ENCODE peak calls at places on chromosomes 3 and 15, in nine cellular contexts. One of them, this sample, is unnamed.

GRCh38 chr15:68431792-68432401 is at the start of gene ITGA11:
- DNase-seq in HFF-Myc: no peak
- DNase-seq in neural crest cell: peak; percentile 57
- DNase-seq in PC-3: peak; percentile 16
- DNase-seq in adrenal gland: peak; percentile 52
- DNase-seq in mammary epithelial cell: peak; percentile 54
- DNase-seq in osteoblast: peak; percentile 96
- DNase-seq in WTC11: peak; percentile 79
- DNase-seq in GM23338: peak; percentile 90
- DNase-seq in this sample: no peak

GRCh38 chr3:196659901-196660351 is 20.4 kb downstream of the NRROS start:
- DNase-seq in HFF-Myc: no peak
- DNase-seq in neural crest cell: no peak
- DNase-seq in PC-3: no peak
- DNase-seq in adrenal gland: no peak
- DNase-seq in mammary epithelial cell: no peak
- DNase-seq in osteoblast: peak; percentile 21
- DNase-seq in WTC11: no peak
- DNase-seq in GM23338: no peak
- DNase-seq in this sample: no peak

GRCh38 chr15:37125143-37125542 is 24.8 kb upstream of the MEIS2 start:
- DNase-seq in HFF-Myc: no peak
- DNase-seq in neural crest cell: no peak
- DNase-seq in PC-3: peak; percentile 29
- DNase-seq in adrenal gland: peak; percentile 13
- DNase-seq in mammary epithelial cell: no peak
- DNase-seq in osteoblast: no peak
- DNase-seq in WTC11: no peak
- DNase-seq in GM23338: no peak
- DNase-seq in this sample: no peak

GRCh38 chr3:58471025-58471887 is 20.6 kb upstream of the KCTD6 start:
- DNase-seq in HFF-Myc: peak; percentile 79
- DNase-seq in neural crest cell: no peak
- DNase-seq in PC-3: peak; percentile 97
- DNase-seq in adrenal gland: peak; percentile 39
- DNase-seq in mammary epithelial cell: peak; percentile 90
- DNase-seq in osteoblast: peak; percentile 91
- DNase-seq in WTC11: no peak
- DNase-seq in GM23338: no peak
- DNase-seq in this sample: no peak

GRCh38 chr15:70604671-70605070 is 158.7 kb downstream of the UACA start:
- DNase-seq in HFF-Myc: no peak
- DNase-seq in neural crest cell: no peak
- DNase-seq in PC-3: peak; percentile 53
- DNase-seq in adrenal gland: peak; percentile 16
- DNase-seq in mammary epithelial cell: peak; percentile 51
- DNase-seq in osteoblast: no peak
- DNase-seq in WTC11: no peak
- DNase-seq in GM23338: peak; percentile 40
- DNase-seq in this sample: no peak

GRCh38 chr15:37981781-37982180 is 47.3 kb downstream of the TMCO5A start:
- DNase-seq in HFF-Myc: peak; percentile 26
- DNase-seq in neural crest cell: no peak
- DNase-seq in PC-3: peak; percentile 57
- DNase-seq in adrenal gland: no peak
- DNase-seq in mammary epithelial cell: peak; percentile 31
- DNase-seq in osteoblast: peak; percentile 37
- DNase-seq in WTC11: no peak
- DNase-seq in GM23338: peak; percentile 33
- DNase-seq in this sample: no peak

GRCh38 chr3:12574656-12575055 is 17.8 kb downstream of the MKRN2 start:
- DNase-seq in HFF-Myc: no peak
- DNase-seq in neural crest cell: no peak
- DNase-seq in PC-3: no peak
- DNase-seq in adrenal gland: no peak
- DNase-seq in mammary epithelial cell: no peak
- DNase-seq in osteoblast: no peak
- DNase-seq in WTC11: no peak
- DNase-seq in GM23338: no peak
- DNase-seq in this sample: no peak

GRCh38 chr3:11591401-11592266 is 52.1 kb downstream of the VGLL4 start:
- DNase-seq in HFF-Myc: no peak
- DNase-seq in neural crest cell: peak; percentile 51
- DNase-seq in PC-3: peak; percentile 50
- DNase-seq in adrenal gland: peak; percentile 50
- DNase-seq in mammary epithelial cell: peak; percentile 93
- DNase-seq in osteoblast: no peak
- DNase-seq in WTC11: peak; percentile 44
- DNase-seq in GM23338: peak; percentile 69
- DNase-seq in this sample: no peak

GRCh38 chr3:124557433-124558232 is 172.6 kb upstream of the UMPS start:
- DNase-seq in HFF-Myc: no peak
- DNase-seq in neural crest cell: no peak
- DNase-seq in PC-3: peak; percentile 59
- DNase-seq in adrenal gland: peak; percentile 70
- DNase-seq in mammary epithelial cell: peak; percentile 47
- DNase-seq in osteoblast: no peak
- DNase-seq in WTC11: no peak
- DNase-seq in GM23338: no peak
- DNase-seq in this sample: no peak

GRCh38 chr3:159252772-159253384 is 451.0 kb downstream of the MFSD1 start:
- DNase-seq in HFF-Myc: peak; percentile 36
- DNase-seq in neural crest cell: peak; percentile 8
- DNase-seq in PC-3: peak; percentile 79
- DNase-seq in adrenal gland: no peak
- DNase-seq in mammary epithelial cell: peak; percentile 48
- DNase-seq in osteoblast: peak; percentile 68
- DNase-seq in WTC11: no peak
- DNase-seq in GM23338: peak; percentile 66
- DNase-seq in this sample: no peak

GRCh38 chr3:123758081-123758564 is 126.0 kb downstream of the MYLK start:
- DNase-seq in HFF-Myc: no peak
- DNase-seq in neural crest cell: no peak
- DNase-seq in PC-3: peak; percentile 86
- DNase-seq in adrenal gland: no peak
- DNase-seq in mammary epithelial cell: peak; percentile 68
- DNase-seq in osteoblast: peak; percentile 50
- DNase-seq in WTC11: no peak
- DNase-seq in GM23338: no peak
- DNase-seq in this sample: no peak

GRCh38 chr15:85905626-85906025 is 110.9 kb upstream of the KLHL25 start:
- DNase-seq in HFF-Myc: no peak
- DNase-seq in neural crest cell: no peak
- DNase-seq in PC-3: no peak
- DNase-seq in adrenal gland: no peak
- DNase-seq in mammary epithelial cell: no peak
- DNase-seq in osteoblast: no peak
- DNase-seq in WTC11: no peak
- DNase-seq in GM23338: no peak
- DNase-seq in this sample: no peak

DNA sequence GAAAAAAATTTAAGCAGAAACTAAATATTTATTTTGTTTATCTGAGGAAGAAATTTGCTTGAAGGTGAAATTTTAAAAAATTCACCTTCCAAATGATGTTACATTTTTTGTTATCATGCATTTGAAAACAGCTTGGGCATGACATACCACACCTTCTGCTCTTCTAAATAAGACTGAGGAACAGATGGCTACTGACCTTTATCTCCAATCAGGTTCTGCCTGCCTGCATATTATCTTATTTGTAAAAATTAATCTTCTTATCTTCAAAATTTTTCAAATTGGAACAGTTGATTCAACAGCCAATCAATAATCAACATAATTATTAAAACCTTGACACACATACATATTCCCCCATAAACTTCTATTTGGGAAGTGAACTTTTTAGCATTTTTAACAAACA is 641.8 kb upstream of the ZNF385D start:
- DNase-seq in HFF-Myc: no peak
- DNase-seq in neural crest cell: no peak
- DNase-seq in PC-3: no peak
- DNase-seq in adrenal gland: no peak
- DNase-seq in mammary epithelial cell: no peak
- DNase-seq in osteoblast: no peak
- DNase-seq in WTC11: no peak
- DNase-seq in GM23338: no peak
- DNase-seq in this sample: no peak
- TF ChIP-seq CTCF in HFF-Myc: no peak
- TF ChIP-seq CTCF in neural crest cell: no peak
- TF ChIP-seq CTCF in PC-3: no peak
- TF ChIP-seq CTCF in adrenal gland: no peak
- TF ChIP-seq CTCF in mammary epithelial cell: no peak
- TF ChIP-seq CTCF in osteoblast: no peak
- TF ChIP-seq CTCF in WTC11: no peak
- TF ChIP-seq CTCF in GM23338: no peak
- TF ChIP-seq CTCF in this sample: no peak

DNA sequence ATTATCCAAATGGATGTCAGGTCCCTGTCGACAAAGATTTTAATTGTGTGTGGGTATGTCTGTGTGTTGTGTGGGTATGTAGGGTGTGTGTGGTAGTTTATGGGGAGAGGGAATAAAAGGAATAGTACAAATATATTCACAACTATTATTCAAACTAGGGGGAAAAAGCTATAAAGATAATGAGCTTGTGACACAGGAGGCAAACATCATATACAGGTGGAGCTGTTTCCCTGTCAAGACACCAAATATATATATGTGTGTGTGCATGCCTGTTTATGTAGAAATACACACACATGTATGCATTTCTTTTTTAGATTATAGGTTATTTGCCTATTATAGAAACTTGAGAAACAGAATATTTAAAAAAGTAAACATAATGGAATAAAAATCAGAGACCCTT is 108.7 kb downstream of the CD47 start:
- DNase-seq in HFF-Myc: no peak
- DNase-seq in neural crest cell: no peak
- DNase-seq in PC-3: no peak
- DNase-seq in adrenal gland: no peak
- DNase-seq in mammary epithelial cell: no peak
- DNase-seq in osteoblast: no peak
- DNase-seq in WTC11: no peak
- DNase-seq in GM23338: no peak
- DNase-seq in this sample: no peak
- TF ChIP-seq CTCF in HFF-Myc: no peak
- TF ChIP-seq CTCF in neural crest cell: no peak
- TF ChIP-seq CTCF in PC-3: no peak
- TF ChIP-seq CTCF in adrenal gland: no peak
- TF ChIP-seq CTCF in mammary epithelial cell: no peak
- TF ChIP-seq CTCF in osteoblast: no peak
- TF ChIP-seq CTCF in WTC11: no peak
- TF ChIP-seq CTCF in GM23338: no peak
- TF ChIP-seq CTCF in this sample: no peak

GRCh38 chr3:194300936-194301335 is 50.2 kb downstream of the CPN2 start:
- DNase-seq in HFF-Myc: no peak
- DNase-seq in neural crest cell: no peak
- DNase-seq in PC-3: no peak
- DNase-seq in adrenal gland: no peak
- DNase-seq in mammary epithelial cell: no peak
- DNase-seq in osteoblast: no peak
- DNase-seq in WTC11: no peak
- DNase-seq in GM23338: no peak
- DNase-seq in this sample: no peak

GRCh38 chr3:194301730-194302129 is 49.4 kb downstream of the CPN2 start:
- DNase-seq in HFF-Myc: no peak
- DNase-seq in neural crest cell: no peak
- DNase-seq in PC-3: no peak
- DNase-seq in adrenal gland: no peak
- DNase-seq in mammary epithelial cell: no peak
- DNase-seq in osteoblast: no peak
- DNase-seq in WTC11: no peak
- DNase-seq in GM23338: no peak
- DNase-seq in this sample: no peak

GRCh38 chr3:194298331-194299227 is 52.5 kb downstream of the CPN2 start:
- DNase-seq in HFF-Myc: no peak
- DNase-seq in neural crest cell: no peak
- DNase-seq in PC-3: no peak
- DNase-seq in adrenal gland: no peak
- DNase-seq in mammary epithelial cell: no peak
- DNase-seq in osteoblast: no peak
- DNase-seq in WTC11: no peak
- DNase-seq in GM23338: no peak
- DNase-seq in this sample: no peak

GRCh38 chr3:194296832-194297666 is 54.1 kb downstream of the CPN2 start:
- DNase-seq in HFF-Myc: no peak
- DNase-seq in neural crest cell: peak; percentile 78
- DNase-seq in PC-3: no peak
- DNase-seq in adrenal gland: peak; percentile 90
- DNase-seq in mammary epithelial cell: no peak
- DNase-seq in osteoblast: peak; percentile 84
- DNase-seq in WTC11: peak; percentile 84
- DNase-seq in GM23338: peak; percentile 85
- DNase-seq in this sample: no peak

DNA sequence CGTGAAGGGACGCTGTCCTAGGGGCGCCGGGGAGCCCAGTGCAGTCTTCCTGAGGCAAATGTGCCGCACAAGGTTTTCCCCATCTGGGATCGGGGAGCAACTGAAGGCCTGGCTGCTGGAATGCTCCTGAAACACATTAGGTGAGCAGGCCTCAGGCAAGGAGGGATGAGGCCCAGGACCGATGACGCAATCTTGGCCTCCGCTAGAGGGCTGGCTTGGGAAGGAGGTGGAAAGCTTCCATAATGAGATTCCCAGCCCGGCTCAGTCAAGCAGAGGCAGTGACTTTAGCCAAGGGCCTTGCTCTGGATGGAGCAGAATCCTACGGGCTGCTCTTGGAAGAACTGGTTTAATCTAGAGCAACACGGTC is 50.8 kb downstream of the CPN2 start:
- DNase-seq in HFF-Myc: no peak
- DNase-seq in neural crest cell: no peak
- DNase-seq in PC-3: no peak
- DNase-seq in adrenal gland: peak; percentile 85
- DNase-seq in mammary epithelial cell: no peak
- DNase-seq in osteoblast: peak; percentile 84
- DNase-seq in WTC11: peak; percentile 82
- DNase-seq in GM23338: peak; percentile 93
- DNase-seq in this sample: peak; percentile 39
- TF ChIP-seq CTCF in HFF-Myc: peak; percentile 13
- TF ChIP-seq CTCF in neural crest cell: no peak
- TF ChIP-seq CTCF in PC-3: no peak
- TF ChIP-seq CTCF in adrenal gland: no peak
- TF ChIP-seq CTCF in mammary epithelial cell: no peak
- TF ChIP-seq CTCF in osteoblast: no peak
- TF ChIP-seq CTCF in WTC11: no peak
- TF ChIP-seq CTCF in GM23338: no peak
- TF ChIP-seq CTCF in this sample: no peak

DNA sequence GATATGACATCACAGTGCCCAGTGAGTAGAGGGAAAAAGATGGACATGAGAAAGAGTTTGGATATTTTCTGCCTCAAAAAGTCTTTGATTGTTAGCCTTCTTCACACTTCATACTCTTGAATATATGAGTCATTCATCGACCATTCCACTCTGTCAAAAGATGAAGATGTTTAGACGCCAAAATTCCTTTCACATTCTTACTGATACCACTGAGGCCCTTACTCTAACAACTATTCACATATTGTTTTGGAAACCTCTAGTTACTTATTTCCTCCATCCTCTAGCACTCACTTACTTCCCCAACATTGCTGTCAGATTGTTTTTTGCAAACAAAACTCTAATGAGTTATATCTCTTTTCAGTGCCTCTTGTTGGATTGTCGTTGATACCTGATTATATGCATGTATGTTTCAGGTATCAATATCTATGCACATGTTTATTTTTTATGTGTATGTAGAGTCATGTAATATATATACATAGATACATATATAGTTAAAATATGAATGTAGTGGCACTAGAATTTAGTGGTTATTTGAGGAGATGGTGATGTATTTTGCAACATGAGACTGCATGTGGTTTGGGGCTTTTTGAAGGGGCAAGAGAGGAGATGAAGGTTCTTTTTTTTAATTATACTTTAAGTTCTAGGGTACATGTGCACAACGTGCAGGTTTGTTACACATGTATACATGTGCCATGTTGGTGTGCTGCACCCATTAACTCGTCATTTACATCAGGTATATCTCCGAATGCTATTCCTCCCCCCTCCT is 40.0 kb upstream of the OR5H6 start:
- DNase-seq in HFF-Myc: no peak
- DNase-seq in neural crest cell: no peak
- DNase-seq in PC-3: no peak
- DNase-seq in adrenal gland: no peak
- DNase-seq in mammary epithelial cell: no peak
- DNase-seq in osteoblast: no peak
- DNase-seq in WTC11: no peak
- DNase-seq in GM23338: no peak
- DNase-seq in this sample: no peak
- TF ChIP-seq CTCF in HFF-Myc: no peak
- TF ChIP-seq CTCF in neural crest cell: no peak
- TF ChIP-seq CTCF in PC-3: no peak
- TF ChIP-seq CTCF in adrenal gland: no peak
- TF ChIP-seq CTCF in mammary epithelial cell: no peak
- TF ChIP-seq CTCF in osteoblast: no peak
- TF ChIP-seq CTCF in WTC11: no peak
- TF ChIP-seq CTCF in GM23338: no peak
- TF ChIP-seq CTCF in this sample: no peak

This sample was measured in omental fat pad.